ENCODE peak calls at places on chromosomes 5 and 9, in nine cellular contexts. One of them, this sample, is unnamed.

GRCh38 chr5:1437452-1437851 is 7.8 kb downstream of the SLC6A3 start:
- DNase-seq in left ventricle myocardium inferior: no peak
- DNase-seq in adrenal gland: no peak
- DNase-seq in CD8-positive, alpha-beta T cell: peak
- DNase-seq in testis: no peak
- DNase-seq in A549: peak
- DNase-seq in OCI-LY7: no peak
- DNase-seq in LNCaP clone FGC: peak
- DNase-seq in CD8-positive, alpha-beta memory T cell: no peak
- DNase-seq in this sample: no peak

GRCh38 chr9:19660019-19660418 is 128.8 kb downstream of the SLC24A2 start:
- DNase-seq in testis: no peak
- DNase-seq in CD8-positive, alpha-beta T cell: no peak
- DNase-seq in LNCaP clone FGC: no peak
- DNase-seq in OCI-LY7: no peak
- DNase-seq in CD8-positive, alpha-beta memory T cell: no peak
- DNase-seq in left ventricle myocardium inferior: no peak
- DNase-seq in adrenal gland: no peak
- DNase-seq in A549: no peak
- DNase-seq in this sample: no peak

GRCh38 chr5:961002-961710 is 47.4 kb upstream of the NKD2 start:
- DNase-seq in left ventricle myocardium inferior: no peak
- DNase-seq in LNCaP clone FGC: no peak
- DNase-seq in CD8-positive, alpha-beta T cell: peak
- DNase-seq in testis: no peak
- DNase-seq in CD8-positive, alpha-beta memory T cell: no peak
- DNase-seq in A549: no peak
- DNase-seq in adrenal gland: no peak
- DNase-seq in OCI-LY7: no peak
- DNase-seq in this sample: no peak

GRCh38 chr5:1274471-1274870 is 20.4 kb downstream of the TERT start:
- DNase-seq in LNCaP clone FGC: no peak
- DNase-seq in A549: no peak
- DNase-seq in adrenal gland: no peak
- DNase-seq in left ventricle myocardium inferior: no peak
- DNase-seq in testis: no peak
- DNase-seq in CD8-positive, alpha-beta T cell: no peak
- DNase-seq in OCI-LY7: no peak
- DNase-seq in CD8-positive, alpha-beta memory T cell: no peak
- DNase-seq in this sample: no peak

GRCh38 chr5:65482280-65482726 is 583 bp upstream of the ADAMTS6 start:
- DNase-seq in A549: no peak
- DNase-seq in adrenal gland: no peak
- DNase-seq in testis: no peak
- DNase-seq in LNCaP clone FGC: no peak
- DNase-seq in CD8-positive, alpha-beta memory T cell: no peak
- DNase-seq in OCI-LY7: peak
- DNase-seq in left ventricle myocardium inferior: no peak
- DNase-seq in CD8-positive, alpha-beta T cell: no peak
- DNase-seq in this sample: peak

GRCh38 chr9:122444366-122444765 is 33.4 kb downstream of the OR1J1 start:
- DNase-seq in LNCaP clone FGC: no peak
- DNase-seq in A549: no peak
- DNase-seq in testis: no peak
- DNase-seq in OCI-LY7: no peak
- DNase-seq in CD8-positive, alpha-beta T cell: no peak
- DNase-seq in adrenal gland: no peak
- DNase-seq in left ventricle myocardium inferior: no peak
- DNase-seq in CD8-positive, alpha-beta memory T cell: no peak
- DNase-seq in this sample: peak

GRCh38 chr9:137951597-137952490 is 74.3 kb downstream of the CACNA1B start:
- DNase-seq in left ventricle myocardium inferior: no peak
- DNase-seq in A549: no peak
- DNase-seq in OCI-LY7: no peak
- DNase-seq in CD8-positive, alpha-beta T cell: no peak
- DNase-seq in CD8-positive, alpha-beta memory T cell: no peak
- DNase-seq in testis: peak
- DNase-seq in LNCaP clone FGC: no peak
- DNase-seq in adrenal gland: no peak
- DNase-seq in this sample: no peak

GRCh38 chr5:179149278-179149677 is 89.1 kb downstream of the ZNF354C start:
- DNase-seq in LNCaP clone FGC: no peak
- DNase-seq in A549: no peak
- DNase-seq in left ventricle myocardium inferior: no peak
- DNase-seq in testis: no peak
- DNase-seq in OCI-LY7: no peak
- DNase-seq in CD8-positive, alpha-beta T cell: no peak
- DNase-seq in CD8-positive, alpha-beta memory T cell: no peak
- DNase-seq in adrenal gland: no peak
- DNase-seq in this sample: no peak

GRCh38 chr5:143435207-143435657 is 31.7 kb upstream of the NR3C1 start:
- DNase-seq in LNCaP clone FGC: no peak
- DNase-seq in testis: peak
- DNase-seq in A549: no peak
- DNase-seq in OCI-LY7: peak
- DNase-seq in left ventricle myocardium inferior: no peak
- DNase-seq in adrenal gland: peak
- DNase-seq in CD8-positive, alpha-beta memory T cell: peak
- DNase-seq in CD8-positive, alpha-beta T cell: peak
- DNase-seq in this sample: no peak

GRCh38 chr5:136776022-136776927 is 410.9 kb upstream of the TRPC7 start:
- DNase-seq in left ventricle myocardium inferior: no peak
- DNase-seq in CD8-positive, alpha-beta memory T cell: no peak
- DNase-seq in A549: no peak
- DNase-seq in OCI-LY7: no peak
- DNase-seq in adrenal gland: no peak
- DNase-seq in testis: no peak
- DNase-seq in CD8-positive, alpha-beta T cell: no peak
- DNase-seq in LNCaP clone FGC: no peak
- DNase-seq in this sample: peak

GRCh38 chr5:113235884-113236283 is 198.9 kb downstream of the TSSK1B start:
- DNase-seq in OCI-LY7: no peak
- DNase-seq in LNCaP clone FGC: no peak
- DNase-seq in CD8-positive, alpha-beta T cell: no peak
- DNase-seq in adrenal gland: no peak
- DNase-seq in A549: no peak
- DNase-seq in left ventricle myocardium inferior: no peak
- DNase-seq in CD8-positive, alpha-beta memory T cell: no peak
- DNase-seq in testis: no peak
- DNase-seq in this sample: no peak

GRCh38 chr9:101093620-101094019 is 65.1 kb downstream of the PLPPR1 start:
- DNase-seq in testis: no peak
- DNase-seq in CD8-positive, alpha-beta T cell: no peak
- DNase-seq in adrenal gland: peak
- DNase-seq in OCI-LY7: no peak
- DNase-seq in CD8-positive, alpha-beta memory T cell: no peak
- DNase-seq in LNCaP clone FGC: no peak
- DNase-seq in left ventricle myocardium inferior: no peak
- DNase-seq in A549: peak
- DNase-seq in this sample: no peak

GRCh38 chr9:69582544-69583297 is 89.5 kb downstream of the APBA1 start:
- DNase-seq in testis: no peak
- DNase-seq in left ventricle myocardium inferior: peak
- DNase-seq in CD8-positive, alpha-beta T cell: no peak
- DNase-seq in A549: no peak
- DNase-seq in CD8-positive, alpha-beta memory T cell: no peak
- DNase-seq in adrenal gland: peak
- DNase-seq in LNCaP clone FGC: no peak
- DNase-seq in OCI-LY7: no peak
- DNase-seq in this sample: no peak

GRCh38 chr5:95623706-95624105 is 3.8 kb downstream of the GPR150 start:
- DNase-seq in testis: no peak
- DNase-seq in adrenal gland: no peak
- DNase-seq in left ventricle myocardium inferior: no peak
- DNase-seq in CD8-positive, alpha-beta T cell: no peak
- DNase-seq in OCI-LY7: no peak
- DNase-seq in LNCaP clone FGC: no peak
- DNase-seq in CD8-positive, alpha-beta memory T cell: no peak
- DNase-seq in A549: no peak
- DNase-seq in this sample: no peak

GRCh38 chr5:95624368-95624767 is 4.5 kb downstream of the GPR150 start:
- DNase-seq in testis: no peak
- DNase-seq in CD8-positive, alpha-beta memory T cell: no peak
- DNase-seq in LNCaP clone FGC: no peak
- DNase-seq in left ventricle myocardium inferior: no peak
- DNase-seq in adrenal gland: no peak
- DNase-seq in OCI-LY7: no peak
- DNase-seq in A549: no peak
- DNase-seq in CD8-positive, alpha-beta T cell: no peak
- DNase-seq in this sample: no peak

GRCh38 chr5:95620030-95620869 is at the start of gene GPR150:
- DNase-seq in CD8-positive, alpha-beta memory T cell: peak
- DNase-seq in left ventricle myocardium inferior: peak
- DNase-seq in LNCaP clone FGC: no peak
- DNase-seq in OCI-LY7: no peak
- DNase-seq in CD8-positive, alpha-beta T cell: peak
- DNase-seq in A549: peak
- DNase-seq in testis: peak
- DNase-seq in adrenal gland: peak
- DNase-seq in this sample: no peak

GRCh38 chr5:95620870-95621838 is 1.3 kb downstream of the GPR150 start:
- DNase-seq in OCI-LY7: no peak
- DNase-seq in adrenal gland: peak
- DNase-seq in LNCaP clone FGC: no peak
- DNase-seq in left ventricle myocardium inferior: peak
- DNase-seq in CD8-positive, alpha-beta T cell: peak
- DNase-seq in CD8-positive, alpha-beta memory T cell: peak
- DNase-seq in A549: peak
- DNase-seq in testis: peak
- DNase-seq in this sample: no peak

DNA sequence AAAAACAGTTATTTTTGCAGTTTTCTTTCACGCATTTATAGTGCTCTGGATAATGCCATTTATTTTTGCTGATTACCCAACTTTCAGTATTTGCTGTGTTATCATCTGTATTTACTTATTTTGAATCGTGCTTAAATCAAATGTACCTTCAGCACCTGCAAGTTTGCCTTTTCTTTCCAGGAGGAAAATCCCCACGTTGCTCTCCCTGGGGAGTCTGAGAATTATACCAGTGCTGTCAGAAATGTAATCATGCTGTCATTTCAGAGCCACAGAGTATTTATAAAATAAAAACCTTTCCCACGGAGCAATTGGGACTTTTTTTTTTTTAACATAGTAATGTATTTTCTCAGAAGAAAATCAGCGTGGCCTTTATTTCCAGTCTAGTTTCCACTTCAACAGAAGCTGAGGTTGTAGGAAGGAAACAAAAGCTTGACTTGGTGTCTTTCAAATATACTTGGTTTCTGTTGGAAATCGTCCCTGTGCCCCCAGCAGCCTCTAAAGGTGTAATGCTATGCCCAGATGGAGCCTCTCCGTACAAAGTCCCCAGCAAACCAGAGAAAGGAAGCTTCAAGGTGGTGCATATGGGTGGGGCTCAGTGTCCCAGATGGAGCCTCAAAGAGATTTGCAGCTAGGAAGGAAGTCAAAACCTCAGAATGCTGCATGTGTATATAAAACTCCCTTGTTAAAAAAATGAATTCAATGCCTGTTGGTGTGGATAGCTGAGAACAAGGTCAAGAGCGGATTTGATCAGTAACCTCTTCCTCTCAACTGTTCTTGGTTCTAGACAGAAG is 2.1 kb downstream of the GPR150 start:
- DNase-seq in testis: no peak
- DNase-seq in adrenal gland: no peak
- DNase-seq in CD8-positive, alpha-beta memory T cell: no peak
- DNase-seq in left ventricle myocardium inferior: no peak
- DNase-seq in A549: no peak
- DNase-seq in CD8-positive, alpha-beta T cell: peak
- DNase-seq in OCI-LY7: no peak
- DNase-seq in LNCaP clone FGC: no peak
- DNase-seq in this sample: no peak
- H3K4me3 ChIP-seq in testis: no peak
- H3K4me3 ChIP-seq in adrenal gland: no peak
- H3K4me3 ChIP-seq in CD8-positive, alpha-beta memory T cell: peak
- H3K4me3 ChIP-seq in left ventricle myocardium inferior: peak
- H3K4me3 ChIP-seq in A549: no peak
- H3K4me3 ChIP-seq in CD8-positive, alpha-beta T cell: peak
- H3K4me3 ChIP-seq in OCI-LY7: no peak
- H3K4me3 ChIP-seq in LNCaP clone FGC: no peak
- H3K4me3 ChIP-seq in this sample: no peak

GRCh38 chr9:136308262-136309053 is 4.6 kb upstream of the CCDC187 start:
- DNase-seq in CD8-positive, alpha-beta T cell: no peak
- DNase-seq in left ventricle myocardium inferior: no peak
- DNase-seq in LNCaP clone FGC: no peak
- DNase-seq in A549: no peak
- DNase-seq in OCI-LY7: no peak
- DNase-seq in testis: no peak
- DNase-seq in CD8-positive, alpha-beta memory T cell: no peak
- DNase-seq in adrenal gland: no peak
- DNase-seq in this sample: no peak
- H3K4me3 ChIP-seq in CD8-positive, alpha-beta T cell: no peak
- H3K4me3 ChIP-seq in left ventricle myocardium inferior: no peak
- H3K4me3 ChIP-seq in LNCaP clone FGC: no peak
- H3K4me3 ChIP-seq in A549: no peak
- H3K4me3 ChIP-seq in OCI-LY7: no peak
- H3K4me3 ChIP-seq in testis: no peak
- H3K4me3 ChIP-seq in CD8-positive, alpha-beta memory T cell: no peak
- H3K4me3 ChIP-seq in adrenal gland: no peak
- H3K4me3 ChIP-seq in this sample: no peak

DNA sequence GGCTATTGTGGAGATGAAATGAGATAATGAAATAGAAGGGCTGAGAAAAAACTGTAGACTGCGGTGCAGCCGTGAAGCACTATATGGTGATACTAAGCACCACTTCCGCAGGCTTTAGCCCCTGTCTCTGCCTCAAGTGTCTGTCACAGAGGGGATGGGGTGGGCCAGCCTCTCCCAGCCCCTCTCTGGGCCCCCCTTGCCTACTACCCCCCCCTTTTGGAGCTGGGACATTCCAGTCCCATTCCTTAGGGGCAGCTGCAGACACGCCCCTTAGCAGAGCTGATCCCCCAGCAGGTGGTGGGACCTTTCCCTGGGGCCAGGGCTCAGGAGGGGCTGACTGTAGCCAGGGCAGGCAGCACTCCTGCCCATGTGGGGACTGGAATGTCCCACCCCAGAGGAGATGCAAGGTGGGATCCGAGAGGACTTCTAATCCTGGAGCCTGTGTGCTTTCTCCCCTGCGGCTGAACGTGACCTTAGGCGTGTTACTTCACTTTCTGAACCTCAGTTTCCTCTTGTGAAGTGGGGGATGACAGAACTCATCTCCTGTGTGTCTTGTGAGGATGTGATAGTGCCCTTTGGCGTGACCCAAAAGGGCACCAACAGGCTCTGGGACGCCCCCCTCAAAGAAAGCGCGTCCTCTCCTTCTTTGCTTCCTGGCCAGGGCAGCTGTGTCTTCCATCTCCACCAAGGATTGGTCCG is 2.0 kb downstream of the N4BP3 start:
- DNase-seq in CD8-positive, alpha-beta memory T cell: peak
- DNase-seq in A549: no peak
- DNase-seq in testis: no peak
- DNase-seq in adrenal gland: no peak
- DNase-seq in OCI-LY7: peak
- DNase-seq in CD8-positive, alpha-beta T cell: no peak
- DNase-seq in left ventricle myocardium inferior: no peak
- DNase-seq in LNCaP clone FGC: no peak
- DNase-seq in this sample: no peak
- H3K4me3 ChIP-seq in CD8-positive, alpha-beta memory T cell: peak
- H3K4me3 ChIP-seq in A549: no peak
- H3K4me3 ChIP-seq in testis: no peak
- H3K4me3 ChIP-seq in adrenal gland: no peak
- H3K4me3 ChIP-seq in OCI-LY7: peak
- H3K4me3 ChIP-seq in CD8-positive, alpha-beta T cell: peak
- H3K4me3 ChIP-seq in left ventricle myocardium inferior: peak
- H3K4me3 ChIP-seq in LNCaP clone FGC: no peak
- H3K4me3 ChIP-seq in this sample: peak

GRCh38 chr5:32508806-32509805 is 64.6 kb upstream of the ZFR start:
- DNase-seq in OCI-LY7: no peak
- DNase-seq in A549: no peak
- DNase-seq in CD8-positive, alpha-beta memory T cell: no peak
- DNase-seq in LNCaP clone FGC: no peak
- DNase-seq in CD8-positive, alpha-beta T cell: no peak
- DNase-seq in adrenal gland: no peak
- DNase-seq in left ventricle myocardium inferior: no peak
- DNase-seq in testis: no peak
- DNase-seq in this sample: no peak
- H3K4me3 ChIP-seq in OCI-LY7: no peak
- H3K4me3 ChIP-seq in A549: no peak
- H3K4me3 ChIP-seq in CD8-positive, alpha-beta memory T cell: no peak
- H3K4me3 ChIP-seq in LNCaP clone FGC: no peak
- H3K4me3 ChIP-seq in CD8-positive, alpha-beta T cell: no peak
- H3K4me3 ChIP-seq in adrenal gland: no peak
- H3K4me3 ChIP-seq in left ventricle myocardium inferior: no peak
- H3K4me3 ChIP-seq in testis: no peak
- H3K4me3 ChIP-seq in this sample: no peak